ENCODE peak calls at places on chromosomes 11 and 22, in five cellular contexts. One of them, this sample, is unnamed.

GRCh38 chr11:35786918-35787557 is 124.5 kb downstream of the TRIM44 start:
- DNase-seq in left lung: no peak
- DNase-seq in frontal cortex: no peak
- DNase-seq in HT-29: no peak
- DNase-seq in lower lobe of right lung: no peak
- DNase-seq in this sample: no peak

GRCh38 chr11:98674390-98674789 is 346.4 kb upstream of the CNTN5 start:
- DNase-seq in left lung: no peak
- DNase-seq in frontal cortex: no peak
- DNase-seq in HT-29: no peak
- DNase-seq in lower lobe of right lung: no peak
- DNase-seq in this sample: no peak

GRCh38 chr11:86035164-86035563 is 33.7 kb downstream of the PICALM start:
- DNase-seq in left lung: no peak
- DNase-seq in frontal cortex: no peak
- DNase-seq in HT-29: no peak
- DNase-seq in lower lobe of right lung: no peak
- DNase-seq in this sample: no peak

GRCh38 chr11:127182586-127183203 is 182.1 kb upstream of the KIRREL3 start:
- DNase-seq in left lung: no peak
- DNase-seq in frontal cortex: no peak
- DNase-seq in HT-29: no peak
- DNase-seq in lower lobe of right lung: no peak
- DNase-seq in this sample: no peak

GRCh38 chr11:64369440-64370135 is 10.6 kb downstream of the RPS6KA4 start:
- DNase-seq in left lung: no peak
- DNase-seq in frontal cortex: peak; percentile 38
- DNase-seq in HT-29: no peak
- DNase-seq in lower lobe of right lung: no peak
- DNase-seq in this sample: no peak

GRCh38 chr11:130002352-130002845 is at the start of gene PRDM10:
- DNase-seq in left lung: peak; percentile 91
- DNase-seq in frontal cortex: peak; percentile 95
- DNase-seq in HT-29: peak; percentile 96
- DNase-seq in lower lobe of right lung: peak; percentile 94
- DNase-seq in this sample: peak; percentile 96

GRCh38 chr11:99383628-99384300 is 363.0 kb downstream of the CNTN5 start:
- DNase-seq in left lung: no peak
- DNase-seq in frontal cortex: no peak
- DNase-seq in HT-29: no peak
- DNase-seq in lower lobe of right lung: no peak
- DNase-seq in this sample: no peak

GRCh38 chr11:67468056-67468455 is 995 bp downstream of the TMEM134 start:
- DNase-seq in left lung: peak; percentile 83
- DNase-seq in frontal cortex: no peak
- DNase-seq in HT-29: peak; percentile 93
- DNase-seq in lower lobe of right lung: peak; percentile 84
- DNase-seq in this sample: peak; percentile 92

GRCh38 chr11:71488968-71489265 is 35.9 kb downstream of the NADSYN1 start:
- DNase-seq in left lung: no peak
- DNase-seq in frontal cortex: no peak
- DNase-seq in HT-29: no peak
- DNase-seq in lower lobe of right lung: no peak
- DNase-seq in this sample: no peak

GRCh38 chr22:27493797-27494196 is 307.8 kb downstream of the MN1 start:
- DNase-seq in left lung: no peak
- DNase-seq in frontal cortex: no peak
- DNase-seq in HT-29: no peak
- DNase-seq in lower lobe of right lung: no peak
- DNase-seq in this sample: no peak

GRCh38 chr11:116512841-116513240 is 259.9 kb downstream of the BUD13 start:
- DNase-seq in left lung: no peak
- DNase-seq in frontal cortex: no peak
- DNase-seq in HT-29: no peak
- DNase-seq in lower lobe of right lung: no peak
- DNase-seq in this sample: no peak

GRCh38 chr22:49306632-49306975 is 521.1 kb downstream of the BRD1 start:
- DNase-seq in left lung: no peak
- DNase-seq in frontal cortex: no peak
- DNase-seq in HT-29: no peak
- DNase-seq in lower lobe of right lung: no peak
- DNase-seq in this sample: peak; percentile 46

GRCh38 chr22:23509571-23510302 is 70.4 kb downstream of the IGLL1 start:
- DNase-seq in left lung: no peak
- DNase-seq in frontal cortex: no peak
- DNase-seq in HT-29: no peak
- DNase-seq in lower lobe of right lung: no peak
- DNase-seq in this sample: no peak

GRCh38 chr11:129447654-129448239 is 72.1 kb downstream of the BARX2 start:
- DNase-seq in left lung: no peak
- DNase-seq in frontal cortex: no peak
- DNase-seq in HT-29: no peak
- DNase-seq in lower lobe of right lung: no peak
- DNase-seq in this sample: no peak

GRCh38 chr11:109934151-109934550 is 159.0 kb upstream of the ZC3H12C start:
- DNase-seq in left lung: no peak
- DNase-seq in frontal cortex: no peak
- DNase-seq in HT-29: no peak
- DNase-seq in lower lobe of right lung: no peak
- DNase-seq in this sample: no peak

GRCh38 chr11:1230456-1231395 is 7.9 kb downstream of the MUC5B start:
- DNase-seq in left lung: no peak
- DNase-seq in frontal cortex: no peak
- DNase-seq in HT-29: no peak
- DNase-seq in lower lobe of right lung: peak; percentile 42
- DNase-seq in this sample: peak; percentile 65

GRCh38 chr11:67594480-67594879 is 10.9 kb downstream of the GSTP1 start:
- DNase-seq in left lung: no peak
- DNase-seq in frontal cortex: no peak
- DNase-seq in HT-29: no peak
- DNase-seq in lower lobe of right lung: no peak
- DNase-seq in this sample: no peak

GRCh38 chr11:35009191-35009940 is 92.9 kb downstream of the PDHX start:
- DNase-seq in left lung: no peak
- DNase-seq in frontal cortex: no peak
- DNase-seq in HT-29: peak; percentile 94
- DNase-seq in lower lobe of right lung: no peak
- DNase-seq in this sample: no peak

GRCh38 chr11:116860303-116860702 is 22.9 kb upstream of the APOA1 start:
- DNase-seq in left lung: no peak
- DNase-seq in frontal cortex: no peak
- DNase-seq in HT-29: no peak
- DNase-seq in lower lobe of right lung: no peak
- DNase-seq in this sample: no peak

GRCh38 chr11:75554258-75555022 is 7.6 kb upstream of the SERPINH1 start:
- DNase-seq in left lung: peak; percentile 89
- DNase-seq in frontal cortex: peak; percentile 83
- DNase-seq in HT-29: no peak
- DNase-seq in lower lobe of right lung: peak; percentile 79
- DNase-seq in this sample: peak; percentile 85

GRCh38 chr22:45164217-45165123 is 745 bp downstream of the NUP50 start:
- DNase-seq in left lung: no peak
- DNase-seq in frontal cortex: peak; percentile 62
- DNase-seq in HT-29: peak; percentile 7
- DNase-seq in lower lobe of right lung: peak; percentile 55
- DNase-seq in this sample: peak; percentile 77

GRCh38 chr11:34890089-34890488 is 26.1 kb downstream of the APIP start:
- DNase-seq in left lung: no peak
- DNase-seq in frontal cortex: no peak
- DNase-seq in HT-29: peak; percentile 61
- DNase-seq in lower lobe of right lung: no peak
- DNase-seq in this sample: no peak

GRCh38 chr22:31872209-31872608 is 72.1 kb upstream of the YWHAH start:
- DNase-seq in left lung: no peak
- DNase-seq in frontal cortex: no peak
- DNase-seq in HT-29: peak; percentile 8
- DNase-seq in lower lobe of right lung: no peak
- DNase-seq in this sample: no peak

GRCh38 chr11:202490-202889 is 4.7 kb downstream of the BET1L start:
- DNase-seq in left lung: no peak
- DNase-seq in frontal cortex: no peak
- DNase-seq in HT-29: no peak
- DNase-seq in lower lobe of right lung: peak; percentile 27
- DNase-seq in this sample: peak; percentile 40

GRCh38 chr11:71988050-71988449 is 10.7 kb upstream of the IL18BP start:
- DNase-seq in left lung: no peak
- DNase-seq in frontal cortex: no peak
- DNase-seq in HT-29: no peak
- DNase-seq in lower lobe of right lung: no peak
- DNase-seq in this sample: no peak

GRCh38 chr11:61080986-61081590 is 21.2 kb upstream of the CD5 start:
- DNase-seq in left lung: no peak
- DNase-seq in frontal cortex: no peak
- DNase-seq in HT-29: no peak
- DNase-seq in lower lobe of right lung: no peak
- DNase-seq in this sample: no peak

GRCh38 chr11:130121430-130121978 is 38.1 kb upstream of the ST14 start:
- DNase-seq in left lung: no peak
- DNase-seq in frontal cortex: no peak
- DNase-seq in HT-29: no peak
- DNase-seq in lower lobe of right lung: no peak
- DNase-seq in this sample: no peak

GRCh38 chr11:86746509-86746908 is 53.8 kb upstream of the PRSS23 start:
- DNase-seq in left lung: no peak
- DNase-seq in frontal cortex: no peak
- DNase-seq in HT-29: no peak
- DNase-seq in lower lobe of right lung: no peak
- DNase-seq in this sample: no peak

GRCh38 chr11:120023120-120023519 is 114.8 kb downstream of the TRIM29 start:
- DNase-seq in left lung: no peak
- DNase-seq in frontal cortex: no peak
- DNase-seq in HT-29: no peak
- DNase-seq in lower lobe of right lung: no peak
- DNase-seq in this sample: no peak

GRCh38 chr22:32473388-32473952 is 1.1 kb upstream of the FBXO7 start:
- DNase-seq in left lung: no peak
- DNase-seq in frontal cortex: peak; percentile 46
- DNase-seq in HT-29: peak; percentile 78
- DNase-seq in lower lobe of right lung: no peak
- DNase-seq in this sample: no peak

GRCh38 chr11:132658696-132659095 is 873.6 kb downstream of the OPCML start:
- DNase-seq in left lung: no peak
- DNase-seq in frontal cortex: no peak
- DNase-seq in HT-29: no peak
- DNase-seq in lower lobe of right lung: no peak
- DNase-seq in this sample: no peak

GRCh38 chr22:38751422-38752346 is 4.1 kb downstream of the SUN2 start:
- DNase-seq in left lung: peak; percentile 80
- DNase-seq in frontal cortex: no peak
- DNase-seq in HT-29: no peak
- DNase-seq in lower lobe of right lung: peak; percentile 90
- DNase-seq in this sample: peak; percentile 87

GRCh38 chr11:57474751-57475115 is 14.4 kb downstream of the RTN4RL2 start:
- DNase-seq in left lung: no peak
- DNase-seq in frontal cortex: no peak
- DNase-seq in HT-29: no peak
- DNase-seq in lower lobe of right lung: no peak
- DNase-seq in this sample: no peak

GRCh38 chr22:46484156-46484860 is 53.1 kb downstream of the CELSR1 start:
- DNase-seq in left lung: no peak
- DNase-seq in frontal cortex: no peak
- DNase-seq in HT-29: no peak
- DNase-seq in lower lobe of right lung: no peak
- DNase-seq in this sample: no peak

GRCh38 chr22:38868886-38869381 is 3.1 kb downstream of the CBX6 start:
- DNase-seq in left lung: peak; percentile 83
- DNase-seq in frontal cortex: peak; percentile 79
- DNase-seq in HT-29: peak; percentile 68
- DNase-seq in lower lobe of right lung: peak; percentile 88
- DNase-seq in this sample: peak; percentile 90

GRCh38 chr22:48920776-48921241 is 906.9 kb downstream of the BRD1 start:
- DNase-seq in left lung: no peak
- DNase-seq in frontal cortex: no peak
- DNase-seq in HT-29: no peak
- DNase-seq in lower lobe of right lung: no peak
- DNase-seq in this sample: peak; percentile 47

GRCh38 chr22:23613193-23613973 is 18.7 kb downstream of the DRICH1 start:
- DNase-seq in left lung: no peak
- DNase-seq in frontal cortex: no peak
- DNase-seq in HT-29: no peak
- DNase-seq in lower lobe of right lung: no peak
- DNase-seq in this sample: no peak

GRCh38 chr11:11329062-11329806 is 23.8 kb downstream of the CSNK2A3 start:
- DNase-seq in left lung: no peak
- DNase-seq in frontal cortex: no peak
- DNase-seq in HT-29: no peak
- DNase-seq in lower lobe of right lung: no peak
- DNase-seq in this sample: no peak

GRCh38 chr11:66314561-66315497 is 2.0 kb downstream of the CD248 start:
- DNase-seq in left lung: no peak
- DNase-seq in frontal cortex: no peak
- DNase-seq in HT-29: no peak
- DNase-seq in lower lobe of right lung: no peak
- DNase-seq in this sample: peak; percentile 64